ENCODE peak calls at places on chromosomes 1 and 21, in nine cellular contexts. One of them, this sample, is unnamed.

GRCh38 chr1:227546055-227546454 is 17.3 kb upstream of the ZNF678 start:
- DNase-seq in breast epithelium: no peak
- DNase-seq in HCT116: no peak
- DNase-seq in NB4: no peak
- DNase-seq in HFF-Myc: no peak
- DNase-seq in tibial artery: no peak
- DNase-seq in sigmoid colon: no peak
- DNase-seq in H7: no peak
- DNase-seq in ovary: no peak
- DNase-seq in this sample: no peak

GRCh38 chr1:153586347-153586746 is 20.7 kb upstream of the S100A2 start:
- DNase-seq in breast epithelium: no peak
- DNase-seq in HCT116: no peak
- DNase-seq in NB4: no peak
- DNase-seq in HFF-Myc: no peak
- DNase-seq in tibial artery: no peak
- DNase-seq in sigmoid colon: no peak
- DNase-seq in H7: no peak
- DNase-seq in ovary: no peak
- DNase-seq in this sample: no peak

GRCh38 chr1:231372501-231372900 is 34.4 kb downstream of the SPRTN start:
- DNase-seq in breast epithelium: no peak
- DNase-seq in HCT116: no peak
- DNase-seq in NB4: no peak
- DNase-seq in HFF-Myc: no peak
- DNase-seq in tibial artery: no peak
- DNase-seq in sigmoid colon: no peak
- DNase-seq in H7: no peak
- DNase-seq in ovary: no peak
- DNase-seq in this sample: no peak

GRCh38 chr1:45172015-45172414 is 34.4 kb downstream of the ZSWIM5 start:
- DNase-seq in breast epithelium: no peak
- DNase-seq in HCT116: no peak
- DNase-seq in NB4: peak; percentile 73
- DNase-seq in HFF-Myc: no peak
- DNase-seq in tibial artery: no peak
- DNase-seq in sigmoid colon: no peak
- DNase-seq in H7: no peak
- DNase-seq in ovary: no peak
- DNase-seq in this sample: peak; percentile 88

GRCh38 chr1:244662604-244663003 is 9.7 kb downstream of the DESI2 start:
- DNase-seq in breast epithelium: no peak
- DNase-seq in HCT116: no peak
- DNase-seq in NB4: no peak
- DNase-seq in HFF-Myc: no peak
- DNase-seq in tibial artery: no peak
- DNase-seq in sigmoid colon: no peak
- DNase-seq in H7: no peak
- DNase-seq in ovary: no peak
- DNase-seq in this sample: peak; percentile 20

GRCh38 chr1:195591917-195592672 is 1016.1 kb downstream of the KCNT2 start:
- DNase-seq in breast epithelium: no peak
- DNase-seq in HCT116: peak; percentile 65
- DNase-seq in NB4: no peak
- DNase-seq in HFF-Myc: peak; percentile 92
- DNase-seq in tibial artery: no peak
- DNase-seq in sigmoid colon: no peak
- DNase-seq in H7: no peak
- DNase-seq in ovary: no peak
- DNase-seq in this sample: peak; percentile 89

GRCh38 chr1:20323613-20323920 is 32.9 kb downstream of the VWA5B1 start:
- DNase-seq in breast epithelium: no peak
- DNase-seq in HCT116: no peak
- DNase-seq in NB4: no peak
- DNase-seq in HFF-Myc: no peak
- DNase-seq in tibial artery: no peak
- DNase-seq in sigmoid colon: no peak
- DNase-seq in H7: no peak
- DNase-seq in ovary: no peak
- DNase-seq in this sample: no peak

GRCh38 chr1:26570287-26570686 is 40.7 kb downstream of the RPS6KA1 start:
- DNase-seq in breast epithelium: no peak
- DNase-seq in HCT116: no peak
- DNase-seq in NB4: no peak
- DNase-seq in HFF-Myc: no peak
- DNase-seq in tibial artery: no peak
- DNase-seq in sigmoid colon: no peak
- DNase-seq in H7: no peak
- DNase-seq in ovary: no peak
- DNase-seq in this sample: no peak

GRCh38 chr1:8078176-8078671 is 52.1 kb upstream of the ERRFI1 start:
- DNase-seq in breast epithelium: peak; percentile 49
- DNase-seq in HCT116: peak; percentile 84
- DNase-seq in NB4: no peak
- DNase-seq in HFF-Myc: no peak
- DNase-seq in tibial artery: no peak
- DNase-seq in sigmoid colon: no peak
- DNase-seq in H7: peak; percentile 11
- DNase-seq in ovary: no peak
- DNase-seq in this sample: peak; percentile 94

GRCh38 chr1:26440259-26440658 is 8.1 kb downstream of the DHDDS start:
- DNase-seq in breast epithelium: no peak
- DNase-seq in HCT116: no peak
- DNase-seq in NB4: no peak
- DNase-seq in HFF-Myc: no peak
- DNase-seq in tibial artery: no peak
- DNase-seq in sigmoid colon: no peak
- DNase-seq in H7: no peak
- DNase-seq in ovary: no peak
- DNase-seq in this sample: no peak

GRCh38 chr21:25938673-25939395 is 204.1 kb downstream of the GABPA start:
- DNase-seq in breast epithelium: no peak
- DNase-seq in HCT116: no peak
- DNase-seq in NB4: no peak
- DNase-seq in HFF-Myc: no peak
- DNase-seq in tibial artery: no peak
- DNase-seq in sigmoid colon: no peak
- DNase-seq in H7: no peak
- DNase-seq in ovary: no peak
- DNase-seq in this sample: peak; percentile 47

GRCh38 chr1:219381396-219381795 is 207.7 kb downstream of the LYPLAL1 start:
- DNase-seq in breast epithelium: no peak
- DNase-seq in HCT116: no peak
- DNase-seq in NB4: no peak
- DNase-seq in HFF-Myc: no peak
- DNase-seq in tibial artery: no peak
- DNase-seq in sigmoid colon: no peak
- DNase-seq in H7: no peak
- DNase-seq in ovary: no peak
- DNase-seq in this sample: no peak

GRCh38 chr21:21851657-21852056 is 853.4 kb downstream of the NCAM2 start:
- DNase-seq in breast epithelium: no peak
- DNase-seq in HCT116: no peak
- DNase-seq in NB4: no peak
- DNase-seq in HFF-Myc: no peak
- DNase-seq in tibial artery: no peak
- DNase-seq in sigmoid colon: no peak
- DNase-seq in H7: no peak
- DNase-seq in ovary: no peak
- DNase-seq in this sample: peak; percentile 9

GRCh38 chr1:206685749-206686485 is 1.2 kb downstream of the MAPKAPK2 start:
- DNase-seq in breast epithelium: peak; percentile 74
- DNase-seq in HCT116: peak; percentile 24
- DNase-seq in NB4: peak; percentile 89
- DNase-seq in HFF-Myc: no peak
- DNase-seq in tibial artery: peak; percentile 66
- DNase-seq in sigmoid colon: peak; percentile 85
- DNase-seq in H7: peak; percentile 84
- DNase-seq in ovary: peak; percentile 59
- DNase-seq in this sample: peak; percentile 83

GRCh38 chr1:26694185-26694572 is 1.6 kb upstream of the ARID1A start:
- DNase-seq in breast epithelium: no peak
- DNase-seq in HCT116: no peak
- DNase-seq in NB4: no peak
- DNase-seq in HFF-Myc: no peak
- DNase-seq in tibial artery: no peak
- DNase-seq in sigmoid colon: no peak
- DNase-seq in H7: no peak
- DNase-seq in ovary: no peak
- DNase-seq in this sample: no peak

GRCh38 chr1:108575241-108575850 is 15.4 kb downstream of the EEIG2 start:
- DNase-seq in breast epithelium: no peak
- DNase-seq in HCT116: no peak
- DNase-seq in NB4: no peak
- DNase-seq in HFF-Myc: no peak
- DNase-seq in tibial artery: no peak
- DNase-seq in sigmoid colon: no peak
- DNase-seq in H7: no peak
- DNase-seq in ovary: no peak
- DNase-seq in this sample: no peak

DNA sequence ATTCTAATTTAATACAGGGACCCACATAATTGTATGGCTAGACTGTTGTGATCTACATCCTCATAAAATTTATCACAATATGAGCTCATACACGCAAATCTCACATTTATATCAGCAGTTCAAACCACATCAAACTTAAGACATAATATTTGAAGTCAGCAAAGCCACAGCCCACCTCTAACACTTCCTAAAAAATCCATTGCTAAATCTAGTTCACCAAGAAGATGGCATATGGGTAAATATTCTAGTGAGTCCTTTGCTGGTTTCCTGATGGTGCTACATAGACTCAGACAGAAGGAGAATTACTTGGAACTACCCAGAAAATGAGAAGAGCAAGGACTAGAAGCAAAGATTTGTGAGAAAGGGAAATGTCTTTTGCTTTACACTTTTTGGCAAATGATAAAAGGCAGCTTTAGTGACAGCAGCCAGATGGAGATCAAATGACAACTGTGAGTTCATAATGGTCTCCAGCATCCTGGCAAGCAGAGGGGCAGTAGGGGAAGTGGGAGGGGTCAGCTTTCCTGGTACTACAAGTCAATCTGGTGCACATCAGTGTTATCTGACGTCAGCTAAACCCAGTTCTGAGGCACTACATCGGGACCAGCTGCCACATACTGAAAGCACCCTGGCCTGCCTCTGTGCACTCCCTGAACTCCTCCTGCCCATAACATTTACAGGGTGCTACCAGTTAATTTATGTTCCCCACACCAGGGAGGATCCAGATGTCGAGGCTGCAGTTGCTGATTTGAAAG is 10.6 kb upstream of the GADD45A start:
- DNase-seq in breast epithelium: peak; percentile 30
- DNase-seq in HCT116: no peak
- DNase-seq in NB4: no peak
- DNase-seq in HFF-Myc: peak; percentile 93
- DNase-seq in tibial artery: no peak
- DNase-seq in sigmoid colon: peak; percentile 65
- DNase-seq in H7: no peak
- DNase-seq in ovary: peak; percentile 21
- DNase-seq in this sample: no peak
- H3K4me3 ChIP-seq in breast epithelium: no peak overlapping the region
- H3K4me3 ChIP-seq in HCT116: no peak overlapping the region
- H3K4me3 ChIP-seq in NB4: no peak overlapping the region
- H3K4me3 ChIP-seq in HFF-Myc: no peak overlapping the region
- H3K4me3 ChIP-seq in tibial artery: no peak overlapping the region
- H3K4me3 ChIP-seq in sigmoid colon: no peak overlapping the region
- H3K4me3 ChIP-seq in H7: no peak overlapping the region
- H3K4me3 ChIP-seq in ovary: no peak overlapping the region
- H3K4me3 ChIP-seq in this sample: no peak overlapping the region

DNA sequence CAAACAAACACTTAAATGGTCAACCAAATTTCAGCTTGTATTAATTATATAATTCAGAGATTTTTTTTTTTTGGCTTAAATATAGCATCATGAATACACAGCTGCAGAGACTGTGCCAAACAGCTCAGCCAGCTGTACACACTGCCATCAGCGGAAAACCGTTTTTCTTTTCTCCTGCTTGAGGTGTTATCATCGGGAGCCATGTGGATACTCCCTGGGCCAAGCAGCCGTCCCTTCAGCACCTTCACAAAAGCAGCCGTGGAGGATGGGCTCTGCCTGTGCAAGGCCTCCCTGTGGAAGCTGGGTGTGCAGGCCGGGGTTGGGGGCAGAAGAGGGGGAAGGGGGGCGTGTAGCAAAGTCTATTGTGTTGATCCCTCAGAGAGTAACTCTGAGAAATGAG is 85.0 kb downstream of the NUF2 start:
- DNase-seq in breast epithelium: no peak
- DNase-seq in HCT116: no peak
- DNase-seq in NB4: no peak
- DNase-seq in HFF-Myc: no peak
- DNase-seq in tibial artery: no peak
- DNase-seq in sigmoid colon: no peak
- DNase-seq in H7: no peak
- DNase-seq in ovary: no peak
- DNase-seq in this sample: no peak
- H3K4me3 ChIP-seq in breast epithelium: no peak overlapping the region
- H3K4me3 ChIP-seq in HCT116: no peak overlapping the region
- H3K4me3 ChIP-seq in NB4: no peak overlapping the region
- H3K4me3 ChIP-seq in HFF-Myc: no peak overlapping the region
- H3K4me3 ChIP-seq in tibial artery: no peak overlapping the region
- H3K4me3 ChIP-seq in sigmoid colon: no peak overlapping the region
- H3K4me3 ChIP-seq in H7: no peak overlapping the region
- H3K4me3 ChIP-seq in ovary: no peak overlapping the region
- H3K4me3 ChIP-seq in this sample: no peak overlapping the region

GRCh38 chr1:23325393-23325792 is 18.7 kb downstream of the HNRNPR start:
- DNase-seq in breast epithelium: no peak
- DNase-seq in HCT116: no peak
- DNase-seq in NB4: no peak
- DNase-seq in HFF-Myc: no peak
- DNase-seq in tibial artery: no peak
- DNase-seq in sigmoid colon: no peak
- DNase-seq in H7: no peak
- DNase-seq in ovary: no peak
- DNase-seq in this sample: no peak

DNA sequence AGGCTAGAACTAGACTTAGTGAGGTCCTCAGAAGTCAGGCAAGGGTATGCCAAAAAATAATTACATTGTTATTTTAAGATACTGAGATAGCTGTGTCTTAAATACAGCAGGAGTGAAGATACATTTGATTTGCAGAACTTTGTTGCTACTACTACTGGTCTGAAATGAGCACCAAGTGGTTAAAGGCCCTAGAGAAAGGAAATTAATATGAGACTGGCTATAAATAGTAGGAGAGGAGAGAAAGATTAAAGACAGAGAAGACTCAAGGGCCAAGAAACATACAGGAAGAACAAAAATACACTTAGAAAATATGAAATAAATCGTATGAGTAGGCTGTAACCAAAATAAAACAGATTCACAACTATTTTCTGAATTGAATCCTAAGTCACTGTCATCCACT is 21.3 kb downstream of the HNRNPR start:
- DNase-seq in breast epithelium: no peak
- DNase-seq in HCT116: no peak
- DNase-seq in NB4: no peak
- DNase-seq in HFF-Myc: no peak
- DNase-seq in tibial artery: no peak
- DNase-seq in sigmoid colon: no peak
- DNase-seq in H7: no peak
- DNase-seq in ovary: no peak
- DNase-seq in this sample: no peak
- H3K4me3 ChIP-seq in breast epithelium: no peak overlapping the region
- H3K4me3 ChIP-seq in HCT116: no peak overlapping the region
- H3K4me3 ChIP-seq in NB4: no peak overlapping the region
- H3K4me3 ChIP-seq in HFF-Myc: no peak overlapping the region
- H3K4me3 ChIP-seq in tibial artery: no peak overlapping the region
- H3K4me3 ChIP-seq in sigmoid colon: no peak overlapping the region
- H3K4me3 ChIP-seq in H7: no peak overlapping the region
- H3K4me3 ChIP-seq in ovary: no peak overlapping the region
- H3K4me3 ChIP-seq in this sample: no peak overlapping the region

GRCh38 chr1:944341-945325 is 14.4 kb downstream of the NOC2L start:
- DNase-seq in breast epithelium: no peak
- DNase-seq in HCT116: no peak
- DNase-seq in NB4: no peak
- DNase-seq in HFF-Myc: no peak
- DNase-seq in tibial artery: no peak
- DNase-seq in sigmoid colon: no peak
- DNase-seq in H7: no peak
- DNase-seq in ovary: peak; percentile 89
- DNase-seq in this sample: no peak
- H3K4me3 ChIP-seq in breast epithelium: peak overlapping the region; percentile 25
- H3K4me3 ChIP-seq in HCT116: no peak overlapping the region
- H3K4me3 ChIP-seq in NB4: no peak overlapping the region
- H3K4me3 ChIP-seq in HFF-Myc: no peak overlapping the region
- H3K4me3 ChIP-seq in tibial artery: no peak overlapping the region
- H3K4me3 ChIP-seq in sigmoid colon: no peak overlapping the region
- H3K4me3 ChIP-seq in H7: no peak overlapping the region
- H3K4me3 ChIP-seq in ovary: no peak overlapping the region
- H3K4me3 ChIP-seq in this sample: no peak overlapping the region